ENCODE peak calls at places on chromosomes 12 and 14, in nine cellular contexts. S is cardiac fibroblast, P is foreskin fibroblast, D is dorsolateral prefrontal cortex, I is ovary, X is fibroblast of villous mesenchyme, L is PC-3, C is HFFc6, N is B cell. Z is an unnamed sample.

GRCh38 chr14:64720190-64720589 is 16.0 kb downstream of the PLEKHG3 start:
- DNase-seq in N (no peak), P (peak; percentile 49), I (no peak), D (no peak), L (peak; percentile 98), S (no peak), C (peak; percentile 77), X (peak; percentile 77), Z (no peak)

GRCh38 chr12:20132818-20133217 is 235.5 kb upstream of the PDE3A start:
- DNase-seq in I (no peak), L (no peak), C (no peak), X (no peak), S (no peak), P (no peak), D (no peak), N (no peak), Z (no peak)

GRCh38 chr12:77401480-77402105 is 336.2 kb upstream of the E2F7 start:
- DNase-seq in N (no peak), P (no peak), D (no peak), L (no peak), C (no peak), S (no peak), X (no peak), I (no peak), Z (no peak)

GRCh38 chr12:38905480-38906351 is at the start of gene CPNE8:
- DNase-seq in P (peak; percentile 33), N (peak; percentile 39), D (peak; percentile 56), C (no peak), S (peak; percentile 85), I (peak; percentile 83), X (peak; percentile 82), L (peak; percentile 59), Z (peak; percentile 84)

GRCh38 chr14:105087963-105088811 is 23.0 kb upstream of the GPR132 start:
- DNase-seq in P (peak; percentile 79), L (peak; percentile 72), I (peak; percentile 80), D (no peak), X (peak; percentile 87), C (peak; percentile 66), N (peak; percentile 41), S (peak; percentile 87), Z (peak; percentile 73)

GRCh38 chr14:104113631-104114420 is 24.6 kb upstream of the KIF26A start:
- DNase-seq in L (no peak), S (no peak), X (no peak), N (no peak), I (peak; percentile 17), C (no peak), P (no peak), D (no peak), Z (peak; percentile 10)

GRCh38 chr12:19230299-19230866 is 100.8 kb downstream of the PLEKHA5 start:
- DNase-seq in S (no peak), I (no peak), P (no peak), L (no peak), C (no peak), N (no peak), X (no peak), D (no peak), Z (no peak)

GRCh38 chr14:93269341-93270068 is 62.4 kb downstream of the UBR7 start:
- DNase-seq in N (no peak), X (peak; percentile 61), C (peak; percentile 79), L (peak; percentile 72), D (peak; percentile 79), P (peak; percentile 61), S (peak; percentile 36), I (no peak), Z (no peak)

GRCh38 chr12:23576372-23576771 is 373.1 kb downstream of the SOX5 start:
- DNase-seq in L (no peak), D (no peak), X (no peak), C (no peak), S (no peak), N (no peak), I (no peak), P (no peak), Z (no peak)

GRCh38 chr12:64890873-64891468 is 66.5 kb downstream of the TBC1D30 start:
- DNase-seq in X (peak; percentile 73), P (peak; percentile 38), S (peak; percentile 74), I (no peak), N (peak; percentile 49), D (no peak), L (peak; percentile 88), C (peak; percentile 61), Z (no peak)

GRCh38 chr14:56490379-56490778 is 89.2 kb upstream of the TMEM260 start:
- DNase-seq in P (no peak), I (no peak), D (no peak), C (peak; percentile 41), X (peak; percentile 43), S (peak; percentile 59), N (peak; percentile 18), L (peak; percentile 83), Z (no peak)

GRCh38 chr12:27861428-27862167 is 81.6 kb upstream of the MANSC4 start:
- DNase-seq in S (peak; percentile 23), X (peak; percentile 72), P (no peak), C (no peak), N (no peak), I (peak; percentile 73), L (no peak), D (no peak), Z (peak; percentile 76)

GRCh38 chr12:1719139-1719538 is 28.3 kb downstream of the ADIPOR2 start:
- DNase-seq in I (no peak), X (peak; percentile 49), L (no peak), C (no peak), P (no peak), S (peak; percentile 70), D (no peak), N (no peak), Z (no peak)

GRCh38 chr12:54018608-54018984 is 9.6 kb upstream of the HOXC6 start:
- DNase-seq in D (no peak), L (no peak), X (peak; percentile 64), C (no peak), N (no peak), P (no peak), I (peak; percentile 91), S (no peak), Z (no peak)

GRCh38 chr12:1171657-1172056 is 180.6 kb downstream of the ERC1 start:
- DNase-seq in C (no peak), N (no peak), D (no peak), L (no peak), P (no peak), I (no peak), X (no peak), S (no peak), Z (no peak)

GRCh38 chr12:6020930-6021329 is 75.9 kb upstream of the ANO2 start:
- DNase-seq in N (no peak), P (no peak), D (no peak), L (peak; percentile 52), X (no peak), S (no peak), I (no peak), C (no peak), Z (no peak)

GRCh38 chr14:53146739-53147138 is 6.4 kb downstream of the DDHD1 start:
- DNase-seq in X (peak; percentile 33), D (no peak), N (no peak), I (no peak), C (no peak), L (no peak), P (no peak), S (no peak), Z (no peak)

GRCh38 chr12:47945341-47945728 is 18.1 kb upstream of the TMEM106C start:
- DNase-seq in P (no peak), C (no peak), L (peak; percentile 14), S (no peak), D (no peak), X (no peak), N (no peak), I (no peak), Z (no peak)

GRCh38 chr14:33280646-33281045 is 342.0 kb downstream of the NPAS3 start:
- DNase-seq in N (no peak), I (no peak), D (no peak), X (no peak), S (peak; percentile 4), L (peak; percentile 58), C (no peak), P (no peak), Z (no peak)

GRCh38 chr14:105878554-105878953 is 352.2 kb downstream of the TMEM121 start:
- DNase-seq in C (no peak), N (no peak), S (no peak), I (no peak), L (no peak), X (no peak), D (no peak), P (no peak), Z (peak; percentile 2)

GRCh38 chr12:10175849-10176641 is 2.8 kb upstream of the TMEM52B start:
- DNase-seq in S (no peak), L (no peak), X (no peak), C (no peak), D (no peak), I (no peak), N (no peak), P (no peak), Z (no peak)

GRCh38 chr12:5648692-5649338 is 216.9 kb downstream of the NTF3 start:
- DNase-seq in P (no peak), N (no peak), S (peak; percentile 4), C (peak; percentile 9), D (no peak), X (peak; percentile 5), L (peak; percentile 29), I (peak; percentile 17), Z (peak; percentile 16)

GRCh38 chr12:79678306-79678705 is 12.5 kb downstream of the PAWR start:
- DNase-seq in X (no peak), N (no peak), S (no peak), D (no peak), L (peak; percentile 35), P (no peak), C (no peak), I (no peak), Z (no peak)

GRCh38 chr14:24083462-24083861 is 10.6 kb upstream of the PCK2 start:
- DNase-seq in C (no peak), L (no peak), X (no peak), I (no peak), P (no peak), N (no peak), S (no peak), D (no peak), Z (no peak)
- TF ChIP-seq CTCF in C (no peak), L (no peak), X (no peak), I (no peak), P (no peak), N (no peak), S (no peak), D (no peak), Z (no peak)

GRCh38 chr12:74689071-74689655 is 151.5 kb downstream of the ATXN7L3B start:
- DNase-seq in I (no peak), C (peak; percentile 61), D (no peak), X (peak; percentile 59), L (peak; percentile 65), S (peak; percentile 72), P (peak; percentile 27), N (no peak), Z (no peak)
- TF ChIP-seq CTCF in I (no peak), C (peak; percentile 84), D (peak; percentile 61), X (peak; percentile 47), L (peak; percentile 80), S (peak; percentile 55), P (peak; percentile 45), N (peak; percentile 50), Z (peak; percentile 46)

GRCh38 chr14:35821546-35822411 is 4.4 kb upstream of the BRMS1L start:
- DNase-seq in D (no peak), X (peak; percentile 46), N (peak; percentile 35), P (no peak), I (no peak), S (peak; percentile 59), C (peak; percentile 36), L (peak; percentile 66), Z (no peak)
- TF ChIP-seq CTCF in D (peak; percentile 55), X (peak; percentile 94), N (peak; percentile 72), P (peak; percentile 95), I (peak; percentile 41), S (peak; percentile 87), C (peak; percentile 93), L (peak; percentile 95), Z (peak; percentile 67)

GRCh38 chr12:124466200-124467128 is 100.9 kb downstream of the NCOR2 start:
- DNase-seq in X (peak; percentile 86), L (no peak), C (peak; percentile 13), N (peak; percentile 92), P (no peak), S (peak; percentile 83), D (no peak), I (no peak), Z (peak; percentile 65)
- TF ChIP-seq CTCF in X (peak; percentile 37), L (no peak), C (peak; percentile 30), N (peak; percentile 70), P (no peak), S (peak; percentile 46), D (no peak), I (no peak), Z (no peak)

Z was measured in heart right ventricle.